ENCODE peak calls at places on chromosomes 2 and 18, in four cellular contexts. I is breast epithelium, Y is endothelial cell of umbilical vein, V is H1. Q is an unnamed sample.
A peak's percentile ranks its signal among the peaks of the same experiment; 100 is the strongest.

GRCh38 chr18:9731380-9731779 is 23.3 kb downstream of the RAB31 start:
- DNase-seq in V (no peak), Y (no peak), I (no peak), Q (no peak)

GRCh38 chr2:233105156-233105895 is 45.2 kb downstream of the INPP5D start:
- DNase-seq in Y (no peak), I (no peak), V (no peak), Q (no peak)

GRCh38 chr18:23798249-23798648 is 109.0 kb downstream of the LAMA3 start:
- DNase-seq in Y (no peak), I (no peak), V (no peak), Q (peak; percentile 87)

GRCh38 chr2:239240480-239240881 is 160.3 kb downstream of the HDAC4 start:
- DNase-seq in Y (no peak), V (no peak), I (no peak), Q (no peak)

GRCh38 chr2:126790987-126791780 is 107.5 kb upstream of the TEX51 start:
- DNase-seq in Y (no peak), V (no peak), I (peak; percentile 20), Q (no peak)

GRCh38 chr2:231699006-231699405 is 9.3 kb upstream of the PTMA start:
- DNase-seq in V (no peak), I (no peak), Y (no peak), Q (no peak)

GRCh38 chr2:218896501-218897393 is 16.1 kb downstream of the WNT10A start:
- DNase-seq in I (no peak), V (no peak), Y (no peak), Q (no peak)

GRCh38 chr2:10835052-10835970 is 22.7 kb upstream of the PDIA6 start:
- DNase-seq in I (peak; percentile 71), V (peak; percentile 75), Y (peak; percentile 39), Q (no peak)

GRCh38 chr18:45962461-45962860 is 4.7 kb downstream of the EPG5 start:
- DNase-seq in V (no peak), Y (no peak), I (no peak), Q (no peak)

GRCh38 chr2:64773461-64774118 is 119.9 kb upstream of the SERTAD2 start:
- DNase-seq in V (no peak), I (no peak), Y (no peak), Q (no peak)

GRCh38 chr18:48621815-48622555 is 83.2 kb downstream of the CTIF start:
- DNase-seq in Y (no peak), I (no peak), V (no peak), Q (no peak)

GRCh38 chr2:36952748-36953197 is 13.6 kb downstream of the STRN start:
- DNase-seq in V (no peak), Y (no peak), I (no peak), Q (no peak)

GRCh38 chr2:32289165-32290054 is 11.7 kb downstream of the YIPF4 start:
- DNase-seq in I (no peak), V (no peak), Y (peak; percentile 86), Q (no peak)

GRCh38 chr2:8836979-8837794 is at the start of gene KIDINS220:
- DNase-seq in Y (peak; percentile 85), V (peak; percentile 50), I (peak; percentile 90), Q (peak; percentile 97)

GRCh38 chr2:10580991-10581390 is 108.8 kb downstream of the NOL10 start:
- DNase-seq in V (no peak), I (no peak), Y (no peak), Q (no peak)

GRCh38 chr2:234044157-234044556 is 6.3 kb upstream of the SPP2 start:
- DNase-seq in I (no peak), V (no peak), Y (peak; percentile 65), Q (no peak)

GRCh38 chr2:210961249-210961648 is 404.9 kb downstream of the CPS1 start:
- DNase-seq in Y (no peak), I (no peak), V (no peak), Q (no peak)

GRCh38 chr2:241315879-241316700 is at the start of gene SEPTIN2:
- DNase-seq in V (no peak), Y (peak; percentile 85), I (peak; percentile 73), Q (peak; percentile 96)

GRCh38 chr2:55672630-55673029 is 21.0 kb downstream of the PNPT1 start:
- DNase-seq in Y (no peak), I (no peak), V (no peak), Q (no peak)

GRCh38 chr2:189466656-189467055 is 25.4 kb downstream of the WDR75 start:
- DNase-seq in Y (peak; percentile 60), I (no peak), V (no peak), Q (no peak)

GRCh38 chr18:22165049-22165602 is 4.3 kb upstream of the GATA6 start:
- DNase-seq in V (no peak), I (no peak), Y (no peak), Q (no peak)

GRCh38 chr2:62149708-62150107 is 46.2 kb upstream of the B3GNT2 start:
- DNase-seq in Y (peak; percentile 72), I (no peak), V (no peak), Q (no peak)

GRCh38 chr2:437772-438393 is 150.0 kb upstream of the ALKAL2 start:
- DNase-seq in Y (no peak), V (no peak), I (no peak), Q (no peak)

GRCh38 chr18:28801876-28802275 is 624.9 kb upstream of the CDH2 start:
- DNase-seq in Y (peak; percentile 10), I (no peak), V (no peak), Q (no peak)

GRCh38 chr2:49004046-49004626 is 150.2 kb downstream of the FSHR start:
- DNase-seq in Y (no peak), I (no peak), V (no peak), Q (no peak)

GRCh38 chr2:130724455-130724854 is 4.4 kb upstream of the GPR148 start:
- DNase-seq in Y (no peak), I (no peak), V (no peak), Q (peak; percentile 3)
- H3K4me1 ChIP-seq in Y (peaks cover 8% of the 10 kb centered on the region), I (no peaks in the 10 kb centered on the region), V (peaks cover 7% of the 10 kb centered on the region), Q (peaks cover 19% of the 10 kb centered on the region)

DNA sequence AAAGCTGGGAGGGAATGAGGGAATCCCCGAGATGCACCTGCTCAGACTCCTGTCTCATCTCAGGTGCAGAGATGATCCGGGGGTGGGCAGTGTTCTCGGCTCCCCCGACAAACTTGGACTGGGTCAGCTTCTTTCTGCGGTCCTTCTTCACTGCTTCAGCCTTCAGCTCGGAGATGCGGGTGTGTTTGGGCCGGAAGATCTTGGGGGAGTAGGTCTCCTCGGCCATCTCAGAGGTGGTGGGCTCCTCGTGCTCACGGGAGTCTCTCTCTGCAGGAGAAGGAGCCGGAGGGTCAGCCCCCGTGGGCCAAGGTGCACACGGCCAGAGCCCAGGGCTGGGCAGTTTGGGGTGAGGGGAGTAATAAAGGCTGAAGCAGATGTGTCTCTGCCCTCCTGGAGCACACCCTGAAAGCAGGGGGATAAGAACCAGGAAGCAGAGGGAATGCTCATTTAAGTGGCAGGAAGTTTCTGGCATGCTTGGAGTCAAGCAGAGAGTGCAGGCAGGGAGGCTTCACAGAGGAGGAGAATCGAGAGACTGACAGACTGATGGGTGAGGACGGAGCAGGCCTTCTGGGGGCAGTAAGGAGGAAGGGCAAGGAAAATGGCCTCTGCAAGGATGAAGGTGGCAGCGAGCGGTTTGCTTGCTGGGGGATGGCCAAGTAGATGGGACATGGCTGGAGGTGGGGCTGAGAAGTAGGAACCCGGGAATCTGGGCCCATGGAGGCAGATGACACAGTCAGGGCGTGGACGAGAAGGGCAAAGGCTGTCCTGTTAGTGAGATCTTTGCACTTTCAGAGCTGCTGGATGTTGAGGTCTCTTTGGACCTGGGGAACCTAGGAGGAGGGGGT is 16.3 kb downstream of the IGFBP5 start:
- DNase-seq in V (no peak), Y (no peak), I (no peak), Q (no peak)
- TF ChIP-seq POLR2AphosphoS5 in V (no peak), Y (no peak), I (no peak), Q (no peak)

DNA sequence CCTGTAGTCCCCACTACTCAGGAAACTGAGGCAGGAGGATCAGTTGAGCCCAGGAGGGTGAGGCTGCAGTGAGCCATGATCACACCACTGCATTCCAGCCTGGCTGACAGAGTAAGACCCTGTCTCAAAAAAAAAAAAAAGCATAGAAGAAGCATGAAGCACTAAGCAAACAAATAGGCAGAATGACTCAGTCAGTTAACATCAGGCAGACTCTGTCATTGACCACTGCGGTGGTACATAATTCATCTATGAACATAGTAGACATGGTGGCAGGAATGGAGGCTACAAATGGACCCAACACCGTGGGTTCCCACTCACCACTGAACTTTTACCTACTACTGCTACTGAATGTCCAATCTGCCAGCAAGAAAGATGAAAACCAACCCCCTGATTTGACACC is 7.6 kb upstream of the ASXL2 start:
- DNase-seq in I (no peak), Y (peak; percentile 12), V (no peak), Q (no peak)
- TF ChIP-seq POLR2A in I (no peak), Y (no peak), V (no peak), Q (no peak)

GRCh38 chr2:3128786-3129185 is 248.8 kb downstream of the EIPR1 start:
- DNase-seq in V (no peak), I (no peak), Y (no peak), Q (no peak)
- H3K4me1 ChIP-seq in V (no peaks in the 10 kb centered on the region), I (no peaks in the 10 kb centered on the region), Y (peaks cover 2% of the 10 kb centered on the region), Q (no peaks in the 10 kb centered on the region)

GRCh38 chr2:172094319-172095145 is 8.2 kb downstream of the DLX2 start:
- DNase-seq in I (no peak), V (no peak), Y (no peak), Q (peak; percentile 87)

GRCh38 chr2:172093416-172094318 is 8.4 kb downstream of the DLX1 start:
- DNase-seq in V (no peak), Y (no peak), I (no peak), Q (no peak)

GRCh38 chr2:172095905-172096660 is 6.6 kb downstream of the DLX2 start:
- DNase-seq in I (no peak), Y (no peak), V (no peak), Q (no peak)

GRCh38 chr2:172096661-172097547 is 5.8 kb downstream of the DLX2 start:
- DNase-seq in Y (peak; percentile 42), I (no peak), V (no peak), Q (no peak)

GRCh38 chr2:172095146-172095904 is 7.4 kb downstream of the DLX2 start:
- DNase-seq in V (no peak), Y (peak; percentile 37), I (no peak), Q (peak; percentile 90)
- TF ChIP-seq POLR2AphosphoS5 in V (no peak), Y (no peak), I (no peak), Q (no peak)

GRCh38 chr2:60837123-60837522 is 44.3 kb upstream of the REL start:
- DNase-seq in I (no peak), Y (no peak), V (no peak), Q (no peak)

GRCh38 chr2:60840880-60841279 is 40.5 kb upstream of the REL start:
- DNase-seq in I (no peak), Y (no peak), V (no peak), Q (no peak)

GRCh38 chr2:60836491-60836890 is 44.9 kb upstream of the REL start:
- DNase-seq in Y (no peak), I (no peak), V (no peak), Q (no peak)

GRCh38 chr2:60838481-60838880 is 42.9 kb upstream of the REL start:
- DNase-seq in Y (peak; percentile 17), I (no peak), V (no peak), Q (no peak)

DNA sequence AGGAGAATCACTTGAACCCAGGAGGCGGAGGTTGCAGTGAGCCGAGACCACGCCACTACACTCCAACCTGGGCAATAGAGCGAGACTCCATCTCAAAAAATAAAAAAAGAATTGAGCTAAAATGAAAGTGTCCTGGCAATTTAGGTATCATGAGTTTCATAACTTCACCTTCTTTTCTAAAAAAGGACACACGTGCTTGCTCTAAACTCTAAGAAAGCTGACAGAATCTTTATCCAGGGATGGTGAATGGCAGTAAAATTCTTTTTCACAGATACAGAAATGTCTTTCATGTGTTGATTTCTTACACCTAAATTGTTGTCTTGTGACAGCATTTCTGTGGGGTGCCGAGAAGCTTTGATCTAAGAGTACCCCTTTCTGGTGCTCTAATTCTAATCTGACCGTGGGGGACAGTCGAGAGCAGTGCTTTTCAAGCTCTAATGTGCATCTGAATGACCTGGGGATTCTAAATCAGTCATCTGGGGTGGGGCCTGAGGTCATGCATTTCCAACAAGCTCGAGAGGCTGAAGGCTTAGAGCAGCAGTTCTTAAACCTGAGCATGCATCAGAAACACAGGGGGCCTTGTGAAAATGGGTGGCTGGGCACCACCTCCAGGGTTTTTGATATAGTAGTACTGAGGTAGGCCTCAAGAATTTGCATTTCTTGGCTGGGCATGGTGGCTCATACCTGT is 42.1 kb upstream of the REL start:
- DNase-seq in Y (no peak), I (no peak), V (peak; percentile 17), Q (no peak)
- TF ChIP-seq POLR2A in Y (no peak), I (no peak), V (no peak), Q (no peak)